ENCODE peak calls at places on chromosomes 3 and 15, in ten cellular contexts. U is ACHN, Z is NCI-H748 treated with DMSO at 0.1 percent for 48 hours, O is sciatic nerve, D is NCI-H460, S is NCI-H2107, N is BE2C, X is NCI-H1048, K is LoVo, I is hypothalamus. C is an unnamed sample.

GRCh38 chr15:74453925-74454763 is 6.8 kb downstream of the UBL7 start:
- DNase-seq in U (no peak), Z (no peak), O (no peak), D (no peak), S (no peak), N (no peak), X (no peak), K (no peak), I (no peak), C (peak)

GRCh38 chr15:42064271-42064670 is 30.1 kb downstream of the PLA2G4D start:
- DNase-seq in U (no peak), Z (no peak), O (no peak), D (no peak), S (no peak), N (no peak), X (no peak), K (no peak), I (no peak), C (no peak)

GRCh38 chr3:4835616-4836043 is 143.6 kb upstream of the BHLHE40 start:
- DNase-seq in U (no peak), Z (peak), O (no peak), D (no peak), S (no peak), N (no peak), X (no peak), K (no peak), I (no peak), C (no peak)

GRCh38 chr15:47820780-47821319 is 103.5 kb downstream of the SEMA6D start:
- DNase-seq in U (no peak), Z (no peak), O (no peak), D (no peak), S (no peak), N (no peak), X (no peak), K (no peak), I (no peak), C (no peak)

GRCh38 chr15:90680371-90680935 is 36.7 kb upstream of the BLM start:
- DNase-seq in U (peak), Z (no peak), O (peak), D (no peak), S (no peak), N (no peak), X (no peak), K (no peak), I (no peak), C (no peak)

GRCh38 chr3:136142592-136142991 is 53.5 kb downstream of the MSL2 start:
- DNase-seq in U (peak), Z (peak), O (no peak), D (peak), S (no peak), N (no peak), X (no peak), K (peak), I (no peak), C (no peak)

GRCh38 chr15:68627476-68627875 is 48.7 kb downstream of the CORO2B start:
- DNase-seq in U (no peak), Z (no peak), O (no peak), D (no peak), S (no peak), N (no peak), X (no peak), K (no peak), I (no peak), C (no peak)

GRCh38 chr3:39990532-39990931 is 181.1 kb downstream of the MYRIP start:
- DNase-seq in U (peak), Z (peak), O (no peak), D (peak), S (no peak), N (peak), X (no peak), K (peak), I (no peak), C (peak)

GRCh38 chr3:132519914-132520313 is 77.2 kb upstream of the ACKR4 start:
- DNase-seq in U (no peak), Z (no peak), O (no peak), D (no peak), S (no peak), N (no peak), X (no peak), K (no peak), I (no peak), C (no peak)

GRCh38 chr3:103818800-103819199 is 1384.0 kb downstream of the ZPLD1 start:
- DNase-seq in U (no peak), Z (no peak), O (no peak), D (no peak), S (no peak), N (no peak), X (no peak), K (no peak), I (no peak), C (no peak)

GRCh38 chr15:87736401-87736800 is 520.1 kb downstream of the NTRK3 start:
- DNase-seq in U (no peak), Z (no peak), O (no peak), D (no peak), S (no peak), N (no peak), X (no peak), K (no peak), I (no peak), C (no peak)

GRCh38 chr3:108054935-108055334 is 35.9 kb downstream of the CD47 start:
- DNase-seq in U (no peak), Z (no peak), O (no peak), D (no peak), S (no peak), N (no peak), X (no peak), K (no peak), I (no peak), C (no peak)